ENCODE peak calls at places on chromosomes 1 and 21, in four cellular contexts. C is effector memory CD4-positive, alpha-beta T cell; I is Peyer's patch; N is CD8-positive, alpha-beta memory T cell. W is an unnamed sample.
A peak's percentile ranks its signal among the peaks of the same experiment; 100 is the strongest.

GRCh38 chr1:14650951-14651350 is 52.5 kb downstream of the KAZN start:
- DNase-seq in C (no peak), I (no peak), N (no peak), W (no peak)

GRCh38 chr1:114011796-114012195 is 32.5 kb downstream of the OLFML3 start:
- DNase-seq in N (no peak), I (no peak), C (no peak), W (no peak)

GRCh38 chr1:161133220-161133740 is 813 bp upstream of the DEDD start:
- DNase-seq in N (no peak), I (no peak), C (no peak), W (no peak)

GRCh38 chr1:220235462-220235861 is 36.8 kb downstream of the RAB3GAP2 start:
- DNase-seq in N (no peak), C (no peak), I (no peak), W (no peak)

GRCh38 chr1:12229835-12230548 is at the start of gene VPS13D:
- DNase-seq in I (peak; percentile 81), C (peak; percentile 77), N (peak; percentile 80), W (peak; percentile 88)

GRCh38 chr1:228515200-228515834 is 28.1 kb downstream of the RNF187 start:
- DNase-seq in C (peak; percentile 27), I (no peak), N (peak; percentile 44), W (peak; percentile 38)

GRCh38 chr1:184945678-184946412 is 28.5 kb downstream of the NIBAN1 start:
- DNase-seq in C (no peak), N (no peak), I (no peak), W (no peak)

GRCh38 chr1:81679972-81680371 is 120.8 kb upstream of the ADGRL2 start:
- DNase-seq in C (no peak), N (no peak), I (no peak), W (no peak)

GRCh38 chr1:162859210-162859609 is 1.8 kb downstream of the CCDC190 start:
- DNase-seq in N (no peak), C (no peak), I (no peak), W (no peak)

GRCh38 chr1:19065526-19066247 is 109.2 kb upstream of the IFFO2 start:
- DNase-seq in C (no peak), I (no peak), N (no peak), W (no peak)

GRCh38 chr1:147172168-147173016 is at the start of gene PRKAB2:
- DNase-seq in I (peak; percentile 93), N (peak; percentile 89), C (peak; percentile 72), W (peak; percentile 94)

GRCh38 chr21:42526379-42526727 is 12.7 kb downstream of the SLC37A1 start:
- DNase-seq in C (no peak), I (no peak), N (no peak), W (no peak)

GRCh38 chr1:91559838-91560514 is 59.3 kb downstream of the CDC7 start:
- DNase-seq in N (peak; percentile 44), I (no peak), C (no peak), W (peak; percentile 46)

DNA sequence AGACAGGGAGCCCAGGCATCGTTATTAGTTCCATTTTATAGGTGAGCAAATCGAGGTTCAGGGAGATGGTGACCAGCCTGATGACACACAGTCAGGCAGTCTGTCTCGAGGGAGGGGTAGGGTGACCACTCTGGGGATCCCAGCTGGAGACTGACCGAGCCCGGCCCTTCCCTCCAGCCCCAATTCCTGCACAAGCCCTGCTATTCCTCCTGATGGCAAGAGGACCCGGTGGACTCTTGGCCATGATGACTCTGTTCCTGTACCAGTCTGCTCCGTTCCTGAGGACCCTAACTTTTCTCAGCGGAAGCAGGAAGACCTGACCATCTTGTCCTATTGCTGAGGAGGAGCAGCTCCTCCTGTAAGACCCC is 391 bp downstream of the AGT start:
- DNase-seq in C (no peak), I (no peak), N (no peak), W (no peak)
- H3K4me3 ChIP-seq in C (no peak overlapping the region), I (no peak overlapping the region), N (no peak overlapping the region), W (no peak overlapping the region)

DNA sequence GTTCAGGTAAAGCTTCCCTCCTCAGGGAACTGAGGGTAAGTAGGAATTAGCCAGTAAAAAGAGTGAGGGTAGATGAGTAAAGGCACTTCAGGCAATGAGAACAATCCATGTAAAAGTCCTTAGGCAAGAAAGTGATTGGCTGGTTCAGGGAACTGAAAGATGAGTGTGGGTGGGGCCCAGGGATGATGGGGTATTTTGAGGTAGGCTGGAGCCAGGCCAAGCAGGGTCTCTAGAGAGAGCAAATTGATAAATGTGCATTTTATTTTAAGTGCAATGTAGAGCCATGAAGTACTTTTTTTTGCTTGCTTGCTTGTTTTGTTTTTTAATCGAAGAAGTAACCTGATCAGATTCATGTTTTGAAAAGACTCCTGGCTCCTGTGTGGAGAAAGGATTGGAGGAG is 26.5 kb downstream of the OSBPL9 start:
- DNase-seq in I (no peak), C (no peak), N (no peak), W (no peak)
- H3K27ac ChIP-seq in I (peak overlapping the region; percentile 51), C (no peak overlapping the region), N (no peak overlapping the region), W (no peak overlapping the region)

GRCh38 chr1:3323791-3324703 is 130.4 kb upstream of the ARHGEF16 start:
- DNase-seq in N (no peak), C (no peak), I (no peak), W (no peak)

GRCh38 chr1:3323021-3323790 is 131.3 kb upstream of the ARHGEF16 start:
- DNase-seq in C (no peak), N (no peak), I (no peak), W (no peak)

GRCh38 chr1:3321559-3322439 is 132.7 kb upstream of the ARHGEF16 start:
- DNase-seq in I (no peak), N (no peak), C (no peak), W (no peak)

GRCh38 chr1:3320246-3321152 is 134.0 kb upstream of the ARHGEF16 start:
- DNase-seq in C (no peak), I (no peak), N (no peak), W (no peak)

DNA sequence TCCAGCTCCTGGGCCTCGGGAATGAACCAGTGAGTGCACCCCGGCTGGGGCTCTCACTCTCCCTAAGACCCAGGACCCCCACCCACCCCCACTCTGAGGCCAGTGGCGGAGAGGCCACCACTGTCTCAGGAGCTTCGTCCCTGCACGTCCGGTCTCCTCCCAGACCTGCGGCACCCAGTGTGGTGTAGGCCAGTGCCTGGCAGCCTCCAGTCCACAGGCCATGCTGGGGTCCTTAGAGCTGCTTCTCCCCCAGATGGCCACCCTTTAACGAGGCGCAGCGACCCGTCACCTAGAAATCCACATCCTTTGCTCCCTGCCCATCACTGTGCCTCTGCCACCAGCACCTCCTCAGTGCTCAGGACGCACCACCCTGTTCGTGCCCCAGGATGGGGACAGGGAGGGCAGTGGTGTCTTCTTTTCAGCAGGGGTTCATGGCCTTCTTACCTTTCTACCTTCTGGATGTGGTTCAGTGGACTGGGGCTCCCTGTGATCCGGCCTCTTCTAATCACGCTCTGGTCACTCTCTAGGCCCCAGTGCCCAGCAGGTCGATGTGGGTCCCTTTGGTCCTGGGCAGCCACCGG is 131.9 kb upstream of the ARHGEF16 start:
- DNase-seq in C (no peak), I (no peak), N (no peak), W (no peak)
- H3K4me1 ChIP-seq in C (no peaks in the 10 kb centered on the region), I (peaks cover 39% of the 10 kb centered on the region), N (no peaks in the 10 kb centered on the region), W (no peaks in the 10 kb centered on the region)

GRCh38 chr1:245893025-245893424 is 614.1 kb downstream of the SMYD3 start:
- DNase-seq in I (no peak), N (no peak), C (no peak), W (no peak)
- H3K4me3 ChIP-seq in I (no peak overlapping the region), N (no peak overlapping the region), C (no peak overlapping the region), W (no peak overlapping the region)

GRCh38 chr1:16158993-16159831 is 3.3 kb upstream of the EPHA2 start:
- DNase-seq in N (no peak), C (no peak), I (no peak), W (no peak)
- H3K27ac ChIP-seq in N (no peak overlapping the region), C (no peak overlapping the region), I (peak overlapping the region; percentile 66), W (no peak overlapping the region)

GRCh38 chr1:39151267-39151666 is 53.2 kb upstream of the MACF1 start:
- DNase-seq in C (no peak), N (no peak), I (no peak), W (no peak)
- H3K4me1 ChIP-seq in C (no peaks in the 10 kb centered on the region), N (peaks cover 5% of the 10 kb centered on the region), I (peaks cover 19% of the 10 kb centered on the region), W (no peaks in the 10 kb centered on the region)

GRCh38 chr1:37764888-37765441 is at the start of gene EPHA10:
- DNase-seq in C (no peak), N (no peak), I (no peak), W (no peak)
- H3K4me3 ChIP-seq in C (no peak within 1 kb of the TSS), N (no peak within 1 kb of the TSS), I (no peak within 1 kb of the TSS), W (no peak within 1 kb of the TSS)

W was measured in CD4-positive, CD25-positive, alpha-beta regulatory T cell.